ENCODE peak calls at places on chromosome 13, in nine cellular contexts. P, I, Q, Y, A, V, K, R and B are unnamed samples.

GRCh38 chr13:77909827-77910226 is 8.8 kb downstream of the EDNRB start:
- DNase-seq in Q (no peak), V (no peak), K (no peak), A (no peak), Y (no peak), I (no peak), R (no peak), P (no peak), B (no peak)

GRCh38 chr13:112968910-112969691 is at the start of gene MCF2L:
- DNase-seq in A (peak), I (no peak), Q (peak), R (peak), P (peak), Y (peak), K (peak), V (peak), B (no peak)

GRCh38 chr13:87259479-87260083 is 411.6 kb upstream of the SLITRK5 start:
- DNase-seq in V (no peak), A (no peak), R (no peak), K (no peak), Q (no peak), Y (no peak), I (no peak), P (no peak), B (no peak)

GRCh38 chr13:70457474-70457873 is 349.2 kb upstream of the KLHL1 start:
- DNase-seq in Q (no peak), I (no peak), V (no peak), K (no peak), Y (no peak), P (no peak), R (no peak), A (no peak), B (no peak)

GRCh38 chr13:67223742-67224141 is 6.4 kb downstream of the PCDH9 start:
- DNase-seq in V (no peak), P (no peak), R (no peak), K (no peak), I (no peak), Y (no peak), Q (no peak), A (no peak), B (no peak)

GRCh38 chr13:112958127-112958989 is 10.7 kb upstream of the MCF2L start:
- DNase-seq in A (no peak), I (no peak), K (peak), Q (no peak), Y (no peak), V (no peak), P (no peak), R (no peak), B (peak)

GRCh38 chr13:31807090-31807541 is 67.8 kb downstream of the RXFP2 start:
- DNase-seq in Q (no peak), Y (no peak), A (peak), V (no peak), K (no peak), R (no peak), P (no peak), I (no peak), B (no peak)

GRCh38 chr13:34035676-34036325 is 217.9 kb downstream of the RFC3 start:
- DNase-seq in I (no peak), A (no peak), V (no peak), P (no peak), K (no peak), R (no peak), Y (no peak), Q (peak), B (no peak)

GRCh38 chr13:29754486-29754806 is 96.0 kb downstream of the UBL3 start:
- DNase-seq in P (peak), K (no peak), R (no peak), A (peak), Q (peak), V (no peak), I (no peak), Y (no peak), B (no peak)

GRCh38 chr13:50125306-50125555 is 110.0 kb downstream of the KCNRG start:
- DNase-seq in V (no peak), P (no peak), R (no peak), Q (no peak), K (no peak), Y (no peak), I (no peak), A (no peak), B (no peak)

GRCh38 chr13:19618925-19619324 is 14.5 kb upstream of the MPHOSPH8 start:
- DNase-seq in A (peak), Q (peak), V (no peak), K (no peak), I (no peak), R (no peak), Y (no peak), P (no peak), B (no peak)

GRCh38 chr13:27339299-27339698 is 68.7 kb downstream of the RASL11A start:
- DNase-seq in I (no peak), Q (peak), V (no peak), R (no peak), Y (no peak), K (peak), P (peak), A (peak), B (no peak)

GRCh38 chr13:100069278-100069677 is 19.6 kb upstream of the PCCA start:
- DNase-seq in R (no peak), V (no peak), Q (no peak), K (no peak), A (no peak), Y (no peak), P (no peak), I (no peak), B (no peak)

GRCh38 chr13:109380457-109380856 is 405.9 kb downstream of the IRS2 start:
- DNase-seq in Y (no peak), I (no peak), P (no peak), V (no peak), R (no peak), Q (no peak), A (no peak), K (no peak), B (no peak)

GRCh38 chr13:31670831-31671617 is 68.3 kb upstream of the RXFP2 start:
- DNase-seq in R (no peak), K (no peak), I (no peak), V (no peak), A (no peak), Q (peak), P (no peak), Y (no peak), B (no peak)

GRCh38 chr13:52869050-52869449 is 20.6 kb upstream of the PCDH8 start:
- DNase-seq in K (no peak), R (no peak), P (no peak), V (no peak), I (no peak), Q (no peak), A (no peak), Y (no peak), B (no peak)